ENCODE peak calls at places on chromosomes 2 and 18, in seven cellular contexts. Y, L, R, J, F, N and D are unnamed samples.

GRCh38 chr2:241894056-241894641 is 24.6 kb downstream of the RTP5 start:
- DNase-seq in Y (no peak), L (peak; percentile 51), R (no peak), J (no peak), F (peak; percentile 43), N (no peak), D (no peak)

GRCh38 chr18:63470751-63471150 is 6.0 kb upstream of the SERPINB5 start:
- DNase-seq in Y (no peak), L (no peak), R (no peak), J (no peak), F (peak; percentile 87), N (no peak), D (no peak)

GRCh38 chr18:63828120-63828519 is 52.9 kb downstream of the SERPINB7 start:
- DNase-seq in Y (no peak), L (no peak), R (no peak), J (no peak), F (no peak), N (no peak), D (no peak)

GRCh38 chr2:148603562-148603920 is 41.0 kb upstream of the EPC2 start:
- DNase-seq in Y (no peak), L (no peak), R (no peak), J (no peak), F (no peak), N (no peak), D (no peak)

GRCh38 chr2:209423562-209424541 is at the start of gene MAP2:
- DNase-seq in Y (peak; percentile 85), L (peak; percentile 94), R (peak; percentile 91), J (peak; percentile 75), F (peak; percentile 79), N (peak; percentile 75), D (peak; percentile 31)

GRCh38 chr2:71919701-71920100 is 228.0 kb downstream of the CYP26B1 start:
- DNase-seq in Y (no peak), L (no peak), R (no peak), J (peak; percentile 17), F (no peak), N (no peak), D (no peak)

GRCh38 chr2:171723724-171724683 is 36.7 kb downstream of the DYNC1I2 start:
- DNase-seq in Y (peak; percentile 54), L (peak; percentile 68), R (no peak), J (peak; percentile 50), F (no peak), N (no peak), D (no peak)

GRCh38 chr2:106339156-106339555 is 129.1 kb downstream of the RGPD3 start:
- DNase-seq in Y (no peak), L (no peak), R (no peak), J (no peak), F (no peak), N (no peak), D (no peak)

GRCh38 chr2:214810670-214811069 is 1.2 kb upstream of the BARD1 start:
- DNase-seq in Y (no peak), L (peak; percentile 53), R (peak; percentile 5), J (no peak), F (peak; percentile 16), N (peak; percentile 9), D (no peak)

GRCh38 chr2:134122610-134123009 is 131.3 kb upstream of the MGAT5 start:
- DNase-seq in Y (no peak), L (peak; percentile 70), R (no peak), J (no peak), F (no peak), N (no peak), D (peak; percentile 42)

GRCh38 chr2:72220170-72220569 is 72.5 kb upstream of the CYP26B1 start:
- DNase-seq in Y (no peak), L (peak; percentile 91), R (no peak), J (no peak), F (no peak), N (no peak), D (peak; percentile 14)

GRCh38 chr2:178824181-178824580 is 17.0 kb upstream of the TTN start:
- DNase-seq in Y (no peak), L (no peak), R (no peak), J (no peak), F (no peak), N (no peak), D (no peak)

GRCh38 chr2:45406626-45407025 is 204.4 kb downstream of the SRBD1 start:
- DNase-seq in Y (peak; percentile 43), L (no peak), R (no peak), J (peak; percentile 18), F (no peak), N (no peak), D (no peak)

GRCh38 chr2:105072039-105072438 is 34.2 kb downstream of the MRPS9 start:
- DNase-seq in Y (peak; percentile 18), L (no peak), R (no peak), J (no peak), F (no peak), N (no peak), D (peak; percentile 3)

GRCh38 chr2:167550448-167550847 is 662.2 kb downstream of the XIRP2 start:
- DNase-seq in Y (peak; percentile 39), L (no peak), R (no peak), J (peak; percentile 22), F (no peak), N (no peak), D (peak; percentile 20)

GRCh38 chr2:41737888-41738287 is 309.9 kb upstream of the PKDCC start:
- DNase-seq in Y (no peak), L (no peak), R (no peak), J (no peak), F (no peak), N (no peak), D (no peak)

GRCh38 chr2:219494952-219495530 is 3.6 kb upstream of the GMPPA start:
- DNase-seq in Y (no peak), L (no peak), R (no peak), J (no peak), F (no peak), N (no peak), D (no peak)

GRCh38 chr2:126748188-126748760 is 92.3 kb downstream of the GYPC start:
- DNase-seq in Y (no peak), L (no peak), R (no peak), J (no peak), F (no peak), N (no peak), D (no peak)

GRCh38 chr2:121118951-121119350 is 166.1 kb downstream of the TFCP2L1 start:
- DNase-seq in Y (no peak), L (no peak), R (no peak), J (no peak), F (no peak), N (no peak), D (no peak)

GRCh38 chr2:100411841-100412292 is 5.6 kb downstream of the CHST10 start:
- DNase-seq in Y (no peak), L (no peak), R (no peak), J (no peak), F (no peak), N (no peak), D (no peak)

GRCh38 chr2:191226196-191226595 is 19.0 kb upstream of the MYO1B start:
- DNase-seq in Y (peak; percentile 53), L (no peak), R (no peak), J (peak; percentile 54), F (no peak), N (no peak), D (no peak)

GRCh38 chr2:111972955-111973565 is 74.7 kb downstream of the MERTK start:
- DNase-seq in Y (no peak), L (no peak), R (peak; percentile 39), J (peak; percentile 17), F (no peak), N (peak; percentile 17), D (no peak)

GRCh38 chr18:58241877-58242276 is 197.9 kb downstream of the NEDD4L start:
- DNase-seq in Y (peak; percentile 86), L (no peak), R (no peak), J (peak; percentile 94), F (peak; percentile 61), N (no peak), D (no peak)

GRCh38 chr2:68943581-68944568 is 8.8 kb downstream of the GKN2 start:
- DNase-seq in Y (peak; percentile 68), L (peak; percentile 92), R (peak; percentile 93), J (peak; percentile 40), F (peak; percentile 61), N (peak; percentile 59), D (peak; percentile 71)
- H3K4me3 ChIP-seq in Y (no peak overlapping the region), L (no peak overlapping the region), R (no peak overlapping the region), J (no peak overlapping the region), F (no peak overlapping the region), N (no peak overlapping the region), D (no peak overlapping the region)

GRCh38 chr2:75561566-75562512 is 1.1 kb upstream of the EVA1A start:
- DNase-seq in Y (peak; percentile 31), L (no peak), R (no peak), J (peak; percentile 68), F (peak; percentile 51), N (no peak), D (no peak)

GRCh38 chr2:75562513-75562864 is 1.8 kb upstream of the EVA1A start:
- DNase-seq in Y (no peak), L (no peak), R (no peak), J (peak; percentile 61), F (no peak), N (no peak), D (no peak)

GRCh38 chr2:75559633-75560021 is 1.1 kb downstream of the EVA1A start:
- DNase-seq in Y (peak; percentile 25), L (no peak), R (no peak), J (no peak), F (no peak), N (no peak), D (no peak)

GRCh38 chr2:75560022-75560767 is 544 bp downstream of the EVA1A start:
- DNase-seq in Y (peak; percentile 45), L (peak; percentile 85), R (peak; percentile 50), J (peak; percentile 47), F (peak; percentile 52), N (no peak), D (no peak)

GRCh38 chr2:75560768-75561565 is at the start of gene EVA1A:
- DNase-seq in Y (peak; percentile 90), L (peak; percentile 89), R (peak; percentile 61), J (peak; percentile 91), F (peak; percentile 70), N (peak; percentile 10), D (no peak)
- H3K4me3 ChIP-seq in Y (peak within 1 kb of the TSS; percentile 73), L (peak within 1 kb of the TSS; percentile 82), R (peak within 1 kb of the TSS; percentile 51), J (peak within 1 kb of the TSS; percentile 76), F (peak within 1 kb of the TSS; percentile 77), N (peak within 1 kb of the TSS; percentile 22), D (no peak within 1 kb of the TSS)

DNA sequence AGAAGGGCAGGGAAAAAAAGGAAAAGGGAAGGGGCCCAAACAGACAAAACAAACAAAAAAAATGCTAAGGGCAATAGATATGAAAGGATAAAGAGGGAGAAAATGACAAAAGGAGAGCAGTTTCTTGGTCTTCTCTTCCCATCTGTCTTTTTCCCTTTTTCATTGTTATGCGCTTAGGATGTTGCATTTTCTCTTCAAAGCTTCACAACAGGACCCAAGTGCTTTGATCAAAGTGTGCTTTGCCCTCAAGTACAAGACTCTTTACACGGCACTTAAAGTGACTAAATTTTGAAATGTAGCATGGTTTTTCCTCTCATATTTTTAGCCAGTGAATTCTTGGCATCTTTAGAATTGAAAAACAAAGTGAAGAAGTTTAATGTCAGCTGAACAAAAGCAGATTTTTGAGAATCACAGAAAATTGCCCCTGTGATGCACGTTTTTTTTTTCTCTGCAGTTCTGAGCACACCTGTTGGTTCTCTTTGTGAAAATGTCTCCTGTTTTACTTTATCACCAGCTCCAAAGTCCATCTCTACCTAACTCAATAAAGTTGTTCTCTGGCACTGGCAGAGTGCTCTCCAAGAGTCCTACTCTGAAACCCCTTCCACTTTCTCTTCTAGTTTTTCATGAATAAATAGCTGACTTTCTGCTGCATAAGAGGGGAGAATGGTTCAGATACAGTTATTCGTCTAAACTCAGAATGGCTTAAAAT is 126.6 kb downstream of the KCNH7 start:
- DNase-seq in Y (no peak), L (no peak), R (no peak), J (no peak), F (no peak), N (no peak), D (no peak)
- H3K4me3 ChIP-seq in Y (no peak overlapping the region), L (no peak overlapping the region), R (no peak overlapping the region), J (no peak overlapping the region), F (no peak overlapping the region), N (peak overlapping the region; percentile 12), D (no peak overlapping the region)

GRCh38 chr2:9573013-9573708 is 17.5 kb upstream of the ADAM17 start:
- DNase-seq in Y (no peak), L (no peak), R (no peak), J (peak; percentile 39), F (peak; percentile 44), N (no peak), D (no peak)
- H3K4me3 ChIP-seq in Y (no peak overlapping the region), L (no peak overlapping the region), R (no peak overlapping the region), J (no peak overlapping the region), F (no peak overlapping the region), N (no peak overlapping the region), D (no peak overlapping the region)